ENCODE peak calls at places on chromosomes 13 and 19, in four cellular contexts. E is psoas muscle, A is ovary, R is left lung. I is an unnamed sample.

GRCh38 chr13:99310382-99311031 is 3.3 kb upstream of the GPR183 start:
- DNase-seq in R (no peak), A (no peak), E (no peak), I (no peak)

GRCh38 chr19:41649827-41650226 is 23.0 kb upstream of the CEACAM4 start:
- DNase-seq in A (no peak), R (no peak), E (no peak), I (no peak)

GRCh38 chr19:40588110-40588854 is 11.6 kb downstream of the SHKBP1 start:
- DNase-seq in A (no peak), E (no peak), R (no peak), I (no peak)

GRCh38 chr13:49627831-49628652 is at the start of gene ARL11:
- DNase-seq in A (no peak), E (peak; percentile 59), R (peak; percentile 94), I (peak; percentile 50)

GRCh38 chr19:41934849-41935374 is 6.7 kb upstream of the ERFL start:
- DNase-seq in R (peak; percentile 87), A (peak; percentile 61), E (peak; percentile 58), I (peak; percentile 39)

GRCh38 chr13:96671073-96671472 is 323.2 kb downstream of the OXGR1 start:
- DNase-seq in E (no peak), A (no peak), R (no peak), I (no peak)

GRCh38 chr19:34044011-34044410 is 128.3 kb upstream of the LSM14A start:
- DNase-seq in E (no peak), R (no peak), A (no peak), I (no peak)

GRCh38 chr13:73146705-73147104 is 87.9 kb downstream of the KLF5 start:
- DNase-seq in E (no peak), R (no peak), A (no peak), I (no peak)

GRCh38 chr19:7772752-7773291 is 9.8 kb downstream of the CLEC4M start:
- DNase-seq in R (no peak), A (no peak), E (no peak), I (no peak)

GRCh38 chr19:4097501-4097900 is 26.4 kb downstream of the MAP2K2 start:
- DNase-seq in A (peak; percentile 67), R (peak; percentile 79), E (peak; percentile 67), I (no peak)

DNA sequence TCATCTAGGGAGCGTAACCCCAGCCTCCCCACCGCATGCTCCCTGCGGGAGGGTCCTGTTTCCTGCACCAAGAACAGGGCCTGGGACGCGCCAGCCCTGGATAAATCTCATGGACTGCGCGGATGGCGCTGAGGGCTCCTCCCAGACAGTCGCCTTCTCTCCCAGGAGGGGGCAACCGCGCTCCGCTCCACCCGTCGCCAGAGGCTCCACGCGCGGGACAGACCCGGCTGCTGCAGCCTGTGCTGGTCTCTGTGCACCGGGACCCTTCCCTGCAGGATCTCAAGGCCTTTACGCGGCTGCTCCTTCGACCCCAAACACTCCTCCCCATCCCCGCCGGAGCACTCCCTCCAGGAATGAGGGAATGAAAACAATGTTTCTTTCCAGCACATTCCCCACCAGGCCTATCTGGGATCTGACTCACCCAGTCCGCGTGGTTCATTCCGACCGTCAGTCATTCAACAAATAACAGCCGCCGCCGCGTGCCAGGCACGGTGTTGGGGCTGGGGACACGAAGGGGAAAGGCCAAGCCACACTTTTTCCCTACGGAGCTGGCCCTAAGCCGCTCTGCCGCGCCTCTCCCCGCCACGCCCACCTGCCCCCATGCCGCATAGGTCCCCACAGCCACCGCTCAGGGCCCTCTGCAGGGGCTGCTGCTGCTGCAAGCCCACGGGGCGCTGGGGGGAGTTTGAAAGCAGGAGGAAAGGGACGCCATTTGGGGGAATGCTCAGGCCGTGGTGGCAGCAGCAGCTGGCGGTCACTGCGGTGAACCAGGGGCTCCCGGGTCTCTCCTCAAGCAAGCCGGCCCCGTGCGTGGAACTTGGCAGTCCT is 6.0 kb downstream of the PNMA8B start:
- DNase-seq in R (peak; percentile 82), A (peak; percentile 77), E (peak; percentile 65), I (peak; percentile 63)
- H3K4me3 ChIP-seq in R (peak overlapping the region; percentile 3), A (no peak overlapping the region), E (peak overlapping the region; percentile 22), I (peak overlapping the region; percentile 42)

GRCh38 chr13:103883152-103883551 is 816.9 kb upstream of the SLC10A2 start:
- DNase-seq in R (peak; percentile 90), A (peak; percentile 53), E (peak; percentile 79), I (peak; percentile 88)
- H3K27ac ChIP-seq in R (no peak overlapping the region), A (no peak overlapping the region), E (peak overlapping the region; percentile 24), I (peak overlapping the region; percentile 84)

GRCh38 chr19:29527500-29528328 is 1.9 kb downstream of the VSTM2B start:
- DNase-seq in E (no peak), A (no peak), R (no peak), I (no peak)
- H3K4me3 ChIP-seq in E (peak overlapping the region; percentile 49), A (no peak overlapping the region), R (no peak overlapping the region), I (peak overlapping the region; percentile 78)

GRCh38 chr19:6611441-6611852 is 20.5 kb upstream of the CD70 start:
- DNase-seq in E (no peak), A (no peak), R (no peak), I (no peak)
- H3K27ac ChIP-seq in E (no peak overlapping the region), A (no peak overlapping the region), R (no peak overlapping the region), I (no peak overlapping the region)

GRCh38 chr13:45765464-45765863 is 63.3 kb downstream of the CBY2 start:
- DNase-seq in R (no peak), A (no peak), E (no peak), I (no peak)
- H3K4me3 ChIP-seq in R (no peak overlapping the region), A (no peak overlapping the region), E (no peak overlapping the region), I (no peak overlapping the region)

I was measured in dorsolateral prefrontal cortex.